ENCODE peak calls at places on chromosome 4, in seven cellular contexts. M is NCI-H2029, J is B cell, L is RWPE1, W is suprapubic skin, N is right lobe of liver, R is AML-193. F is an unnamed sample.

GRCh38 chr4:153620352-153620751 is 63.7 kb upstream of the TLR2 start:
- DNase-seq in M (no peak), J (no peak), L (no peak), W (no peak), N (no peak), R (no peak), F (no peak)

GRCh38 chr4:168524006-168524405 is 27.2 kb downstream of the PALLD start:
- DNase-seq in M (peak; percentile 6), J (no peak), L (peak; percentile 16), W (no peak), N (no peak), R (no peak), F (no peak)

GRCh38 chr4:150567070-150567469 is 14.9 kb upstream of the MAB21L2 start:
- DNase-seq in M (no peak), J (no peak), L (no peak), W (no peak), N (no peak), R (no peak), F (no peak)

GRCh38 chr4:103137446-103137827 is 37.8 kb upstream of the BDH2 start:
- DNase-seq in M (no peak), J (no peak), L (peak; percentile 16), W (no peak), N (no peak), R (no peak), F (no peak)

GRCh38 chr4:154973636-154974035 is 192.6 kb downstream of the RBM46 start:
- DNase-seq in M (no peak), J (no peak), L (no peak), W (no peak), N (no peak), R (no peak), F (no peak)

GRCh38 chr4:148787831-148788477 is 345.7 kb upstream of the NR3C2 start:
- DNase-seq in M (no peak), J (no peak), L (no peak), W (no peak), N (no peak), R (no peak), F (no peak)

GRCh38 chr4:119729815-119730643 is 101.4 kb upstream of the PDE5A start:
- DNase-seq in M (peak; percentile 6), J (no peak), L (peak; percentile 26), W (no peak), N (peak; percentile 76), R (no peak), F (no peak)

GRCh38 chr4:142402156-142402555 is 443.9 kb downstream of the INPP4B start:
- DNase-seq in M (no peak), J (no peak), L (no peak), W (no peak), N (no peak), R (no peak), F (no peak)

GRCh38 chr4:87975466-87975865 is at the start of gene SPP1:
- DNase-seq in M (no peak), J (peak; percentile 13), L (no peak), W (no peak), N (peak; percentile 35), R (peak; percentile 75), F (no peak)

GRCh38 chr4:145843148-145843547 is 95.5 kb downstream of the ZNF827 start:
- DNase-seq in M (no peak), J (no peak), L (peak; percentile 15), W (no peak), N (no peak), R (no peak), F (no peak)

GRCh38 chr4:173076903-173077629 is 91.5 kb upstream of the GALNT7 start:
- DNase-seq in M (no peak), J (no peak), L (peak; percentile 49), W (no peak), N (no peak), R (no peak), F (no peak)

GRCh38 chr4:167399201-167399600 is 164.9 kb upstream of the SPOCK3 start:
- DNase-seq in M (no peak), J (no peak), L (no peak), W (no peak), N (no peak), R (no peak), F (no peak)

GRCh38 chr4:91636083-91636482 is 667.7 kb upstream of the GRID2 start:
- DNase-seq in M (no peak), J (no peak), L (no peak), W (no peak), N (no peak), R (no peak), F (no peak)

GRCh38 chr4:138870739-138871633 is 144.6 kb upstream of the NOCT start:
- DNase-seq in M (peak; percentile 49), J (peak; percentile 59), L (peak; percentile 67), W (no peak), N (no peak), R (peak; percentile 54), F (peak; percentile 70)

GRCh38 chr4:30825008-30825765 is 105.0 kb downstream of the PCDH7 start:
- DNase-seq in M (no peak), J (no peak), L (no peak), W (no peak), N (no peak), R (no peak), F (no peak)

GRCh38 chr4:147597561-147597960 is 19.6 kb upstream of the TMEM184C start:
- DNase-seq in M (no peak), J (no peak), L (no peak), W (no peak), N (no peak), R (no peak), F (no peak)

GRCh38 chr4:2814627-2815026 is 21.7 kb downstream of the SH3BP2 start:
- DNase-seq in M (no peak), J (no peak), L (no peak), W (no peak), N (no peak), R (no peak), F (no peak)

GRCh38 chr4:86416081-86416480 is 56.2 kb upstream of the MAPK10 start:
- DNase-seq in M (no peak), J (no peak), L (no peak), W (no peak), N (no peak), R (no peak), F (no peak)

GRCh38 chr4:56132835-56133234 is 184.1 kb downstream of the CEP135 start:
- DNase-seq in M (no peak), J (no peak), L (no peak), W (no peak), N (no peak), R (no peak), F (no peak)

GRCh38 chr4:54495091-54495490 is 162.7 kb upstream of the KIT start:
- DNase-seq in M (no peak), J (no peak), L (no peak), W (no peak), N (no peak), R (no peak), F (no peak)

GRCh38 chr4:8854016-8854415 is 17.6 kb downstream of the HMX1 start:
- DNase-seq in M (no peak), J (no peak), L (no peak), W (no peak), N (no peak), R (no peak), F (no peak)

GRCh38 chr4:114599231-114600065 is 841 bp downstream of the UGT8 start:
- DNase-seq in M (no peak), J (peak; percentile 48), L (peak; percentile 27), W (no peak), N (no peak), R (no peak), F (peak; percentile 46)

GRCh38 chr4:15416357-15417327 is 11.2 kb upstream of the C1QTNF7 start:
- DNase-seq in M (no peak), J (peak; percentile 29), L (no peak), W (no peak), N (no peak), R (no peak), F (no peak)

GRCh38 chr4:29128810-29129209 is 1591.4 kb upstream of the PCDH7 start:
- DNase-seq in M (no peak), J (no peak), L (no peak), W (no peak), N (no peak), R (no peak), F (no peak)

GRCh38 chr4:38614198-38614597 is 49.8 kb upstream of the KLF3 start:
- DNase-seq in M (no peak), J (no peak), L (no peak), W (no peak), N (no peak), R (no peak), F (no peak)

GRCh38 chr4:959338-960139 is 13.8 kb downstream of the DGKQ start:
- DNase-seq in M (no peak), J (no peak), L (no peak), W (peak; percentile 73), N (no peak), R (no peak), F (no peak)

GRCh38 chr4:173680278-173680677 is 150.2 kb upstream of the HAND2 start:
- DNase-seq in M (no peak), J (no peak), L (no peak), W (no peak), N (no peak), R (no peak), F (no peak)

GRCh38 chr4:119736559-119736958 is 108.0 kb upstream of the PDE5A start:
- DNase-seq in M (no peak), J (no peak), L (no peak), W (no peak), N (no peak), R (no peak), F (no peak)

GRCh38 chr4:111334356-111334755 is 711.5 kb upstream of the PITX2 start:
- DNase-seq in M (no peak), J (no peak), L (no peak), W (no peak), N (no peak), R (no peak), F (no peak)

GRCh38 chr4:87003266-87003665 is 68.5 kb downstream of the AFF1 start:
- DNase-seq in M (no peak), J (no peak), L (no peak), W (no peak), N (no peak), R (no peak), F (no peak)

GRCh38 chr4:153790962-153791551 is 2.2 kb upstream of the SFRP2 start:
- DNase-seq in M (no peak), J (peak; percentile 45), L (no peak), W (peak; percentile 80), N (peak; percentile 50), R (no peak), F (no peak)

GRCh38 chr4:154125340-154125739 is 336.5 kb upstream of the SFRP2 start:
- DNase-seq in M (no peak), J (no peak), L (no peak), W (no peak), N (no peak), R (no peak), F (no peak)

GRCh38 chr4:96519291-96519690 is 679.4 kb downstream of the PDHA2 start:
- DNase-seq in M (no peak), J (no peak), L (no peak), W (no peak), N (no peak), R (no peak), F (no peak)

GRCh38 chr4:142845293-142846070 is 619 bp downstream of the INPP4B start:
- DNase-seq in M (no peak), J (peak; percentile 5), L (no peak), W (no peak), N (peak; percentile 16), R (no peak), F (no peak)

GRCh38 chr4:38574559-38575333 is 89.3 kb upstream of the KLF3 start:
- DNase-seq in M (peak; percentile 71), J (no peak), L (no peak), W (no peak), N (peak; percentile 83), R (peak; percentile 15), F (no peak)

F was measured in NCI-H1105 treated with DMSO at 0.1 percent for 48 hours.